ENCODE peak calls at places on chromosomes 3 and 15, in ten cellular contexts. D is activated T-cell treated with anti-CD3 and anti-CD28 coated beads for 24 hours; R is germinal center; H is EH; M is amniotic stem cell; N is body of pancreas; S is mucosa of gallbladder; K is nephron progenitor cell; J is stimulated activated CD8-positive, alpha-beta memory T cell treated with anti-CD3 and anti-CD28 coated beads, Interleukin-15, amount 100 ng/mL, for 24 hours; O is A673. P is an unnamed sample.

GRCh38 chr3:50807266-50807665 is 132.5 kb downstream of the DOCK3 start:
- DNase-seq in D (no peak), R (no peak), H (no peak), M (no peak), N (peak), S (no peak), K (no peak), J (no peak), O (peak), P (peak)

GRCh38 chr15:45906230-45906629 is 271.4 kb downstream of the SQOR start:
- DNase-seq in D (no peak), R (no peak), H (no peak), M (no peak), N (no peak), S (no peak), K (no peak), J (no peak), O (no peak), P (no peak)

GRCh38 chr3:117734431-117734830 is 1024.9 kb downstream of the TUSC7 start:
- DNase-seq in D (no peak), R (no peak), H (peak), M (no peak), N (no peak), S (no peak), K (no peak), J (no peak), O (no peak), P (peak)

GRCh38 chr3:47910233-47910632 is 106.0 kb downstream of the MAP4 start:
- DNase-seq in D (no peak), R (no peak), H (no peak), M (no peak), N (no peak), S (no peak), K (no peak), J (no peak), O (no peak), P (no peak)

GRCh38 chr3:57756528-57757401 is 656 bp downstream of the SLMAP start:
- DNase-seq in D (peak), R (peak), H (peak), M (peak), N (peak), S (peak), K (peak), J (no peak), O (peak), P (peak)

GRCh38 chr15:100114100-100114499 is 227.7 kb downstream of the ADAMTS17 start:
- DNase-seq in D (no peak), R (no peak), H (peak), M (no peak), N (peak), S (peak), K (no peak), J (no peak), O (no peak), P (no peak)

GRCh38 chr15:74307827-74308642 is 59.4 kb downstream of the CYP11A1 start:
- DNase-seq in D (no peak), R (peak), H (peak), M (peak), N (peak), S (peak), K (peak), J (no peak), O (peak), P (peak)

GRCh38 chr3:42822828-42823227 is 13.6 kb downstream of the ACKR2 start:
- DNase-seq in D (no peak), R (no peak), H (no peak), M (no peak), N (no peak), S (no peak), K (no peak), J (no peak), O (no peak), P (no peak)

GRCh38 chr15:60853077-60853476 is 374.1 kb upstream of the ICE2 start:
- DNase-seq in D (no peak), R (no peak), H (no peak), M (no peak), N (no peak), S (no peak), K (no peak), J (no peak), O (no peak), P (no peak)

GRCh38 chr15:40439461-40440299 is 1.1 kb upstream of the BAHD1 start:
- DNase-seq in D (no peak), R (peak), H (peak), M (no peak), N (peak), S (no peak), K (peak), J (no peak), O (peak), P (no peak)

GRCh38 chr3:34254285-34254684 is 455.9 kb downstream of the PDCD6IP start:
- DNase-seq in D (no peak), R (no peak), H (no peak), M (no peak), N (no peak), S (no peak), K (no peak), J (no peak), O (no peak), P (no peak)

GRCh38 chr15:56957812-56958406 is 39.5 kb downstream of the TCF12 start:
- DNase-seq in D (no peak), R (no peak), H (no peak), M (no peak), N (no peak), S (no peak), K (no peak), J (no peak), O (no peak), P (peak)

GRCh38 chr15:37758412-37758811 is 176.0 kb upstream of the TMCO5A start:
- DNase-seq in D (no peak), R (no peak), H (no peak), M (no peak), N (peak), S (peak), K (no peak), J (no peak), O (no peak), P (no peak)

GRCh38 chr3:51982352-51982837 is 940 bp upstream of the ACY1 start:
- DNase-seq in D (no peak), R (peak), H (no peak), M (no peak), N (peak), S (peak), K (no peak), J (no peak), O (no peak), P (peak)

P was measured in Calu3.